ENCODE peak calls at places on chromosomes 16 and 17, in eight cellular contexts. O is heart left ventricle, E is right lobe of liver, L is testis, A is breast epithelium, B is tibial nerve, Z is adrenal gland, Y is HCT116. C is an unnamed sample.

GRCh38 chr16:90008708-90009145 is 10.5 kb downstream of the DBNDD1 start:
- DNase-seq in B (no peak), O (no peak), L (no peak), Y (no peak), A (no peak), Z (no peak), E (no peak), C (no peak)

GRCh38 chr17:15920758-15921239 is 24.1 kb upstream of the ADORA2B start:
- DNase-seq in A (no peak), Z (no peak), L (no peak), E (no peak), Y (peak), O (peak), B (no peak), C (no peak)

GRCh38 chr16:3459401-3460090 is 16.1 kb downstream of the NAA60 start:
- DNase-seq in B (no peak), E (no peak), O (no peak), Z (no peak), Y (no peak), A (no peak), L (no peak), C (no peak)

GRCh38 chr17:35423761-35424160 is 8.5 kb downstream of the SLFN12 start:
- DNase-seq in Y (no peak), L (no peak), E (no peak), O (no peak), Z (no peak), B (no peak), A (no peak), C (no peak)

GRCh38 chr17:40069751-40070643 is 7.2 kb downstream of the THRA start:
- DNase-seq in O (peak), E (no peak), L (peak), Y (no peak), A (no peak), B (no peak), Z (no peak), C (peak)

GRCh38 chr17:73514146-73514863 is 129.9 kb downstream of the SDK2 start:
- DNase-seq in E (no peak), L (no peak), Y (no peak), Z (no peak), O (no peak), B (no peak), A (no peak), C (no peak)

GRCh38 chr16:81376880-81377279 is 62.1 kb downstream of the GAN start:
- DNase-seq in O (no peak), Z (no peak), A (no peak), B (no peak), Y (peak), E (no peak), L (no peak), C (peak)

GRCh38 chr17:40303706-40304450 is 5.1 kb upstream of the RARA start:
- DNase-seq in B (no peak), Y (no peak), A (no peak), E (no peak), L (no peak), Z (no peak), O (no peak), C (no peak)

GRCh38 chr17:737561-738113 is 5.2 kb downstream of the TLCD3A start:
- DNase-seq in L (no peak), A (no peak), O (no peak), Z (no peak), B (no peak), E (no peak), Y (no peak), C (no peak)

GRCh38 chr16:5228369-5228768 is 130.8 kb upstream of the EEF2KMT start:
- DNase-seq in L (no peak), Y (no peak), A (no peak), B (no peak), Z (no peak), E (no peak), O (no peak), C (no peak)

GRCh38 chr17:42422412-42422957 is 571 bp downstream of the CAVIN1 start:
- DNase-seq in E (peak), L (no peak), Z (peak), Y (no peak), B (no peak), O (peak), A (peak), C (peak)

GRCh38 chr16:81522141-81522701 is 77.6 kb downstream of the CMIP start:
- DNase-seq in Z (no peak), L (no peak), B (no peak), O (no peak), A (peak), E (peak), Y (peak), C (no peak)

GRCh38 chr16:53415504-53415903 is 18.8 kb upstream of the RBL2 start:
- DNase-seq in O (no peak), L (no peak), Y (no peak), B (no peak), E (no peak), A (no peak), Z (no peak), C (no peak)

GRCh38 chr17:59361916-59362810 is 30.7 kb downstream of the YPEL2 start:
- DNase-seq in A (no peak), B (no peak), Y (no peak), L (no peak), O (no peak), E (no peak), Z (no peak), C (no peak)

GRCh38 chr16:12674096-12674495 is 129.6 kb downstream of the CPPED1 start:
- DNase-seq in E (no peak), A (no peak), L (no peak), Y (no peak), O (no peak), B (no peak), Z (no peak), C (no peak)

GRCh38 chr17:30782206-30782605 is 42.3 kb downstream of the CRLF3 start:
- DNase-seq in Z (no peak), Y (no peak), O (no peak), L (no peak), A (no peak), E (no peak), B (no peak), C (no peak)

GRCh38 chr17:30780343-30780742 is 44.1 kb downstream of the CRLF3 start:
- DNase-seq in Z (no peak), A (no peak), E (no peak), Y (no peak), B (no peak), O (no peak), L (no peak), C (no peak)
- TF ChIP-seq POLR2A in Z (no peak), A (no peak), E (no peak), Y (no peak), B (no peak), O (no peak), L (no peak), C (no peak)

GRCh38 chr17:67390646-67391480 is 13.8 kb downstream of the PITPNC1 start:
- DNase-seq in L (no peak), Y (peak), B (no peak), A (no peak), O (peak), Z (peak), E (peak), C (peak)
- TF ChIP-seq POLR2A in L (no peak), Y (no peak), B (no peak), A (no peak), O (no peak), Z (no peak), E (no peak), C (no peak)

GRCh38 chr17:78268191-78268874 is 36.9 kb downstream of the TMEM235 start:
- DNase-seq in L (no peak), E (no peak), Z (no peak), A (no peak), B (no peak), O (no peak), Y (no peak), C (no peak)

GRCh38 chr17:78265121-78265520 is 33.7 kb downstream of the TMEM235 start:
- DNase-seq in Y (no peak), B (no peak), Z (no peak), E (no peak), L (no peak), O (no peak), A (no peak), C (no peak)

GRCh38 chr17:78266231-78266631 is 34.8 kb downstream of the TMEM235 start:
- DNase-seq in Y (no peak), A (no peak), O (no peak), B (no peak), L (no peak), Z (no peak), E (no peak), C (no peak)

GRCh38 chr17:78267257-78268073 is 36.0 kb downstream of the TMEM235 start:
- DNase-seq in Y (no peak), O (no peak), B (no peak), Z (no peak), L (no peak), E (no peak), A (no peak), C (no peak)

GRCh38 chr17:78266771-78267170 is 35.3 kb downstream of the TMEM235 start:
- DNase-seq in B (no peak), E (no peak), Y (no peak), O (no peak), A (no peak), L (no peak), Z (no peak), C (no peak)
- TF ChIP-seq POLR2A in B (no peak), E (no peak), Y (no peak), O (no peak), A (no peak), L (no peak), Z (no peak), C (no peak)

GRCh38 chr17:44956076-44956475 is 8.5 kb upstream of the KIF18B start:
- DNase-seq in E (peak), B (no peak), Y (no peak), L (no peak), O (no peak), Z (no peak), A (no peak), C (no peak)

GRCh38 chr17:44956998-44957981 is 9.7 kb upstream of the KIF18B start:
- DNase-seq in O (no peak), A (no peak), L (no peak), E (peak), B (no peak), Z (no peak), Y (no peak), C (no peak)

GRCh38 chr17:44960654-44961053 is 7.4 kb downstream of the C1QL1 start:
- DNase-seq in Z (no peak), O (no peak), Y (no peak), L (no peak), B (no peak), E (peak), A (no peak), C (no peak)

GRCh38 chr17:44961921-44962350 is 6.2 kb downstream of the C1QL1 start:
- DNase-seq in Y (no peak), O (no peak), E (peak), Z (no peak), A (no peak), B (no peak), L (no peak), C (no peak)

GRCh38 chr17:44959821-44960523 is 8.1 kb downstream of the C1QL1 start:
- DNase-seq in O (no peak), Z (no peak), L (no peak), B (no peak), E (peak), A (no peak), Y (no peak), C (no peak)
- TF ChIP-seq POLR2A in O (no peak), Z (no peak), L (no peak), B (no peak), E (no peak), A (no peak), Y (no peak), C (no peak)

GRCh38 chr16:28553776-28554633 is at the start of gene SGF29:
- DNase-seq in Y (peak), Z (peak), O (peak), B (peak), A (peak), E (peak), L (peak), C (peak)
- TF ChIP-seq POLR2A in Y (peak), Z (peak), O (peak), B (peak), A (peak), E (peak), L (peak), C (peak)

GRCh38 chr17:31843382-31843780 is 15.7 kb downstream of the COPRS start:
- DNase-seq in O (no peak), Z (no peak), B (no peak), E (no peak), Y (no peak), L (no peak), A (no peak), C (peak)

GRCh38 chr17:31841850-31842415 is 17.1 kb downstream of the COPRS start:
- DNase-seq in L (no peak), O (no peak), B (no peak), Y (no peak), A (no peak), E (no peak), Z (no peak), C (peak)

GRCh38 chr17:31838641-31839225 is 20.3 kb downstream of the COPRS start:
- DNase-seq in O (no peak), E (no peak), Y (no peak), Z (no peak), L (no peak), B (no peak), A (no peak), C (no peak)

DNA sequence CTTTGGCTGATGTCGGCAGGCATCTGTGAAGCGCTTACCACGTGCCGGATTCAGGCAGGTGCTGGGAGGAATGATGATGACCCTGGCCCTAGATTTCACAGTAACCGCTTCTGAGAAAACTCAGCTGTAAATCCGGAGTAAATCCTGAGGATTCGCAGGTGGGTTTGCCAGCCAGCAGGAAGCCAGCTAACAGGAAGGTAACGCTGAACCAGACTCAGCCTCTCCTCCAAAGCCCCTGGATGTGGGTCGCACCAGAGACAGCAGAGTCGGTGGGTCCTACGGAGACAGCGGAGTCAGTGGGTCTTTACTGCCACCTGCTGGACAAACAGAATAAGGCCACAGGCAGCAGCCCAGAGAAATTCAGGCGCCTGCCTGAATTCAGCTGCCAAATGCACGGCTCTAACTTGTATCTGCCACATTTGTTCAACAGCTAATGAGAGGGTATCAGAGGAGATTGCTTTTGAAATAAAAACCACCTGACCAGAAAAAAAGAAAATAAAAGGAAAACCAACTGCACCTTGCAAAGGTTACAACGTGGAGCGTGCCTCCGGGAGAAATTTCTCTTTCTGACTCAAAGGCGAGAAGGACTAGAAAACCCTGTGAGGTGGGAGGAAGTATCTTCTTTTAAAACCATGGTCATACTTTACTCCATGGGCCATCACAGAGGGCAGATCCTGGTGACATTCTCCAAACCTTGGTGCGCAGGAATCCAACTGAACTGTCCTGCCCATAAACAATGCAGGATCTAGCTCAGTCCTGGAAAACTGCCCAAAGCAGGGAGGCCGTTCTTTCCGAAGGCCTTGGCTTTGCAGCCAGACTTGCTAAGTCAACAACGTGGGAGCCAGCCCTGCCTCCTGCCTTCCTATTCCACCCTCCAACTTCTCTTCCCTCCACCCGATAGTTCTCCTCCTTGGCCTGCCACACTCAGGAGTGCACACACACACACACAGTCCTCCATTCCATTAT is 16.3 kb downstream of the COPRS start:
- DNase-seq in E (peak), Y (peak), Z (peak), O (peak), A (peak), L (peak), B (peak), C (peak)
- TF ChIP-seq POLR2A in E (no peak), Y (no peak), Z (no peak), O (no peak), A (no peak), L (no peak), B (no peak), C (no peak)

C was measured in body of pancreas.